ENCODE peak calls at places on chromosomes 16 and 17, in ten cellular contexts. One of them, this sample, is unnamed.
A peak's percentile ranks its signal among the peaks of the same experiment; 100 is the strongest.

GRCh38 chr17:51165680-51166197 is 472 bp upstream of the NME2 start:
- DNase-seq in GM23338: peak; percentile 50
- DNase-seq in ureter: no peak
- DNase-seq in HT1080: no peak
- DNase-seq in GDM1: no peak
- DNase-seq in fibroblast of lung: no peak
- DNase-seq in HCEC 1CT: peak; percentile 15
- DNase-seq in activated CD4-positive, CD25-positive, alpha-beta regulatory T cell treated with anti-CD3 and anti-CD28 coated beads, Interleukin-2, amount 50 U/mL, for 16 hours: no peak
- DNase-seq in activated T-helper 1 cell treated with Interleukin-2 at 50 U/mL for 16 hours: no peak
- DNase-seq in NCI-H2171 treated with DMSO at 0.1 percent for 48 hours: peak; percentile 86
- DNase-seq in this sample: no peak

GRCh38 chr17:17813055-17813724 is 23.6 kb downstream of the SREBF1 start:
- DNase-seq in HT1080: no peak
- DNase-seq in fibroblast of lung: no peak
- DNase-seq in GDM1: no peak
- DNase-seq in HCEC 1CT: no peak
- DNase-seq in ureter: no peak
- DNase-seq in NCI-H2171 treated with DMSO at 0.1 percent for 48 hours: no peak
- DNase-seq in activated T-helper 1 cell treated with Interleukin-2 at 50 U/mL for 16 hours: no peak
- DNase-seq in activated CD4-positive, CD25-positive, alpha-beta regulatory T cell treated with anti-CD3 and anti-CD28 coated beads, Interleukin-2, amount 50 U/mL, for 16 hours: no peak
- DNase-seq in GM23338: no peak
- DNase-seq in this sample: no peak

GRCh38 chr17:10162034-10162433 is 36.4 kb downstream of the GAS7 start:
- DNase-seq in HCEC 1CT: no peak
- DNase-seq in activated T-helper 1 cell treated with Interleukin-2 at 50 U/mL for 16 hours: no peak
- DNase-seq in GM23338: no peak
- DNase-seq in ureter: no peak
- DNase-seq in fibroblast of lung: no peak
- DNase-seq in activated CD4-positive, CD25-positive, alpha-beta regulatory T cell treated with anti-CD3 and anti-CD28 coated beads, Interleukin-2, amount 50 U/mL, for 16 hours: no peak
- DNase-seq in NCI-H2171 treated with DMSO at 0.1 percent for 48 hours: no peak
- DNase-seq in HT1080: no peak
- DNase-seq in GDM1: no peak
- DNase-seq in this sample: no peak

GRCh38 chr16:81080233-81080632 is 3.2 kb upstream of the C16orf46 start:
- DNase-seq in GM23338: no peak
- DNase-seq in GDM1: no peak
- DNase-seq in ureter: no peak
- DNase-seq in NCI-H2171 treated with DMSO at 0.1 percent for 48 hours: no peak
- DNase-seq in activated T-helper 1 cell treated with Interleukin-2 at 50 U/mL for 16 hours: no peak
- DNase-seq in fibroblast of lung: no peak
- DNase-seq in activated CD4-positive, CD25-positive, alpha-beta regulatory T cell treated with anti-CD3 and anti-CD28 coated beads, Interleukin-2, amount 50 U/mL, for 16 hours: no peak
- DNase-seq in HT1080: no peak
- DNase-seq in HCEC 1CT: no peak
- DNase-seq in this sample: no peak

GRCh38 chr17:80270836-80271235 is 10.2 kb downstream of the RNF213 start:
- DNase-seq in NCI-H2171 treated with DMSO at 0.1 percent for 48 hours: no peak
- DNase-seq in activated CD4-positive, CD25-positive, alpha-beta regulatory T cell treated with anti-CD3 and anti-CD28 coated beads, Interleukin-2, amount 50 U/mL, for 16 hours: no peak
- DNase-seq in HT1080: no peak
- DNase-seq in ureter: no peak
- DNase-seq in HCEC 1CT: no peak
- DNase-seq in fibroblast of lung: peak; percentile 21
- DNase-seq in GDM1: no peak
- DNase-seq in activated T-helper 1 cell treated with Interleukin-2 at 50 U/mL for 16 hours: no peak
- DNase-seq in GM23338: peak; percentile 89
- DNase-seq in this sample: peak; percentile 45

GRCh38 chr16:70696952-70697600 is 11.2 kb upstream of the MTSS2 start:
- DNase-seq in HT1080: no peak
- DNase-seq in GM23338: no peak
- DNase-seq in ureter: peak; percentile 90
- DNase-seq in NCI-H2171 treated with DMSO at 0.1 percent for 48 hours: no peak
- DNase-seq in GDM1: peak; percentile 57
- DNase-seq in activated CD4-positive, CD25-positive, alpha-beta regulatory T cell treated with anti-CD3 and anti-CD28 coated beads, Interleukin-2, amount 50 U/mL, for 16 hours: no peak
- DNase-seq in HCEC 1CT: no peak
- DNase-seq in activated T-helper 1 cell treated with Interleukin-2 at 50 U/mL for 16 hours: no peak
- DNase-seq in fibroblast of lung: no peak
- DNase-seq in this sample: no peak

GRCh38 chr17:34252138-34252889 is 2.8 kb upstream of the CCL2 start:
- DNase-seq in GDM1: peak; percentile 59
- DNase-seq in activated CD4-positive, CD25-positive, alpha-beta regulatory T cell treated with anti-CD3 and anti-CD28 coated beads, Interleukin-2, amount 50 U/mL, for 16 hours: no peak
- DNase-seq in NCI-H2171 treated with DMSO at 0.1 percent for 48 hours: no peak
- DNase-seq in activated T-helper 1 cell treated with Interleukin-2 at 50 U/mL for 16 hours: no peak
- DNase-seq in HCEC 1CT: peak; percentile 84
- DNase-seq in HT1080: peak; percentile 27
- DNase-seq in ureter: peak; percentile 93
- DNase-seq in fibroblast of lung: peak; percentile 80
- DNase-seq in GM23338: peak; percentile 22
- DNase-seq in this sample: no peak

GRCh38 chr17:12178644-12179330 is 158.1 kb downstream of the MAP2K4 start:
- DNase-seq in GDM1: no peak
- DNase-seq in activated CD4-positive, CD25-positive, alpha-beta regulatory T cell treated with anti-CD3 and anti-CD28 coated beads, Interleukin-2, amount 50 U/mL, for 16 hours: no peak
- DNase-seq in GM23338: no peak
- DNase-seq in activated T-helper 1 cell treated with Interleukin-2 at 50 U/mL for 16 hours: no peak
- DNase-seq in ureter: no peak
- DNase-seq in fibroblast of lung: no peak
- DNase-seq in NCI-H2171 treated with DMSO at 0.1 percent for 48 hours: no peak
- DNase-seq in HT1080: no peak
- DNase-seq in HCEC 1CT: no peak
- DNase-seq in this sample: no peak

GRCh38 chr17:34420254-34420766 is 57.3 kb upstream of the CCL1 start:
- DNase-seq in NCI-H2171 treated with DMSO at 0.1 percent for 48 hours: peak; percentile 81
- DNase-seq in ureter: peak; percentile 68
- DNase-seq in activated T-helper 1 cell treated with Interleukin-2 at 50 U/mL for 16 hours: peak; percentile 33
- DNase-seq in HT1080: peak; percentile 57
- DNase-seq in fibroblast of lung: peak; percentile 61
- DNase-seq in GDM1: peak; percentile 15
- DNase-seq in HCEC 1CT: peak; percentile 18
- DNase-seq in GM23338: peak; percentile 82
- DNase-seq in activated CD4-positive, CD25-positive, alpha-beta regulatory T cell treated with anti-CD3 and anti-CD28 coated beads, Interleukin-2, amount 50 U/mL, for 16 hours: peak; percentile 26
- DNase-seq in this sample: no peak

GRCh38 chr16:71426069-71426879 is 15.6 kb downstream of the TLE7 start:
- DNase-seq in GM23338: peak; percentile 95
- DNase-seq in activated CD4-positive, CD25-positive, alpha-beta regulatory T cell treated with anti-CD3 and anti-CD28 coated beads, Interleukin-2, amount 50 U/mL, for 16 hours: no peak
- DNase-seq in GDM1: no peak
- DNase-seq in HT1080: peak; percentile 98
- DNase-seq in NCI-H2171 treated with DMSO at 0.1 percent for 48 hours: peak; percentile 71
- DNase-seq in HCEC 1CT: peak; percentile 38
- DNase-seq in activated T-helper 1 cell treated with Interleukin-2 at 50 U/mL for 16 hours: no peak
- DNase-seq in ureter: no peak
- DNase-seq in fibroblast of lung: peak; percentile 84
- DNase-seq in this sample: peak; percentile 75

GRCh38 chr17:61846088-61846487 is 17.2 kb downstream of the BRIP1 start:
- DNase-seq in ureter: no peak
- DNase-seq in HCEC 1CT: no peak
- DNase-seq in activated T-helper 1 cell treated with Interleukin-2 at 50 U/mL for 16 hours: no peak
- DNase-seq in activated CD4-positive, CD25-positive, alpha-beta regulatory T cell treated with anti-CD3 and anti-CD28 coated beads, Interleukin-2, amount 50 U/mL, for 16 hours: no peak
- DNase-seq in GDM1: no peak
- DNase-seq in NCI-H2171 treated with DMSO at 0.1 percent for 48 hours: no peak
- DNase-seq in fibroblast of lung: no peak
- DNase-seq in HT1080: no peak
- DNase-seq in GM23338: no peak
- DNase-seq in this sample: no peak

GRCh38 chr17:48637323-48638260 is 11.4 kb upstream of the HOXB9 start:
- DNase-seq in activated CD4-positive, CD25-positive, alpha-beta regulatory T cell treated with anti-CD3 and anti-CD28 coated beads, Interleukin-2, amount 50 U/mL, for 16 hours: no peak
- DNase-seq in NCI-H2171 treated with DMSO at 0.1 percent for 48 hours: no peak
- DNase-seq in HT1080: peak; percentile 92
- DNase-seq in activated T-helper 1 cell treated with Interleukin-2 at 50 U/mL for 16 hours: no peak
- DNase-seq in fibroblast of lung: peak; percentile 72
- DNase-seq in HCEC 1CT: peak; percentile 94
- DNase-seq in GDM1: no peak
- DNase-seq in ureter: no peak
- DNase-seq in GM23338: peak; percentile 1
- DNase-seq in this sample: no peak

GRCh38 chr16:49854227-49855203 is 1.4 kb downstream of the ZNF423 start:
- DNase-seq in HCEC 1CT: no peak
- DNase-seq in ureter: no peak
- DNase-seq in GM23338: peak; percentile 74
- DNase-seq in activated CD4-positive, CD25-positive, alpha-beta regulatory T cell treated with anti-CD3 and anti-CD28 coated beads, Interleukin-2, amount 50 U/mL, for 16 hours: no peak
- DNase-seq in NCI-H2171 treated with DMSO at 0.1 percent for 48 hours: peak; percentile 44
- DNase-seq in activated T-helper 1 cell treated with Interleukin-2 at 50 U/mL for 16 hours: no peak
- DNase-seq in fibroblast of lung: no peak
- DNase-seq in HT1080: no peak
- DNase-seq in GDM1: no peak
- DNase-seq in this sample: no peak

GRCh38 chr16:13672196-13672595 is 247.8 kb upstream of the ERCC4 start:
- DNase-seq in GM23338: no peak
- DNase-seq in HT1080: no peak
- DNase-seq in ureter: no peak
- DNase-seq in fibroblast of lung: no peak
- DNase-seq in GDM1: no peak
- DNase-seq in HCEC 1CT: no peak
- DNase-seq in NCI-H2171 treated with DMSO at 0.1 percent for 48 hours: no peak
- DNase-seq in activated T-helper 1 cell treated with Interleukin-2 at 50 U/mL for 16 hours: no peak
- DNase-seq in activated CD4-positive, CD25-positive, alpha-beta regulatory T cell treated with anti-CD3 and anti-CD28 coated beads, Interleukin-2, amount 50 U/mL, for 16 hours: no peak
- DNase-seq in this sample: no peak

GRCh38 chr17:59365383-59365981 is 34.0 kb downstream of the YPEL2 start:
- DNase-seq in HCEC 1CT: no peak
- DNase-seq in ureter: no peak
- DNase-seq in NCI-H2171 treated with DMSO at 0.1 percent for 48 hours: peak; percentile 73
- DNase-seq in activated CD4-positive, CD25-positive, alpha-beta regulatory T cell treated with anti-CD3 and anti-CD28 coated beads, Interleukin-2, amount 50 U/mL, for 16 hours: no peak
- DNase-seq in GDM1: no peak
- DNase-seq in activated T-helper 1 cell treated with Interleukin-2 at 50 U/mL for 16 hours: no peak
- DNase-seq in fibroblast of lung: no peak
- DNase-seq in GM23338: no peak
- DNase-seq in HT1080: no peak
- DNase-seq in this sample: peak; percentile 72

GRCh38 chr17:40318835-40319332 is 9.9 kb downstream of the RARA start:
- DNase-seq in HCEC 1CT: no peak
- DNase-seq in HT1080: no peak
- DNase-seq in GM23338: no peak
- DNase-seq in fibroblast of lung: no peak
- DNase-seq in activated T-helper 1 cell treated with Interleukin-2 at 50 U/mL for 16 hours: no peak
- DNase-seq in activated CD4-positive, CD25-positive, alpha-beta regulatory T cell treated with anti-CD3 and anti-CD28 coated beads, Interleukin-2, amount 50 U/mL, for 16 hours: no peak
- DNase-seq in GDM1: no peak
- DNase-seq in ureter: peak; percentile 50
- DNase-seq in NCI-H2171 treated with DMSO at 0.1 percent for 48 hours: no peak
- DNase-seq in this sample: no peak

GRCh38 chr17:38439436-38439835 is 11.2 kb downstream of the ARHGAP23 start:
- DNase-seq in NCI-H2171 treated with DMSO at 0.1 percent for 48 hours: no peak
- DNase-seq in fibroblast of lung: no peak
- DNase-seq in ureter: no peak
- DNase-seq in HCEC 1CT: no peak
- DNase-seq in GDM1: no peak
- DNase-seq in GM23338: no peak
- DNase-seq in HT1080: no peak
- DNase-seq in activated CD4-positive, CD25-positive, alpha-beta regulatory T cell treated with anti-CD3 and anti-CD28 coated beads, Interleukin-2, amount 50 U/mL, for 16 hours: no peak
- DNase-seq in activated T-helper 1 cell treated with Interleukin-2 at 50 U/mL for 16 hours: no peak
- DNase-seq in this sample: no peak

GRCh38 chr16:22763655-22764054 is 50.3 kb upstream of the HS3ST2 start:
- DNase-seq in GM23338: no peak
- DNase-seq in activated CD4-positive, CD25-positive, alpha-beta regulatory T cell treated with anti-CD3 and anti-CD28 coated beads, Interleukin-2, amount 50 U/mL, for 16 hours: no peak
- DNase-seq in fibroblast of lung: no peak
- DNase-seq in activated T-helper 1 cell treated with Interleukin-2 at 50 U/mL for 16 hours: no peak
- DNase-seq in NCI-H2171 treated with DMSO at 0.1 percent for 48 hours: no peak
- DNase-seq in HT1080: no peak
- DNase-seq in ureter: no peak
- DNase-seq in HCEC 1CT: no peak
- DNase-seq in GDM1: no peak
- DNase-seq in this sample: no peak

GRCh38 chr16:24610421-24610765 is 71.0 kb downstream of the RBBP6 start:
- DNase-seq in fibroblast of lung: peak; percentile 28
- DNase-seq in GDM1: no peak
- DNase-seq in GM23338: peak; percentile 73
- DNase-seq in HT1080: no peak
- DNase-seq in activated CD4-positive, CD25-positive, alpha-beta regulatory T cell treated with anti-CD3 and anti-CD28 coated beads, Interleukin-2, amount 50 U/mL, for 16 hours: no peak
- DNase-seq in ureter: no peak
- DNase-seq in HCEC 1CT: peak; percentile 21
- DNase-seq in activated T-helper 1 cell treated with Interleukin-2 at 50 U/mL for 16 hours: no peak
- DNase-seq in NCI-H2171 treated with DMSO at 0.1 percent for 48 hours: no peak
- DNase-seq in this sample: peak; percentile 22

GRCh38 chr16:5446623-5447240 is 349.1 kb upstream of the EEF2KMT start:
- DNase-seq in fibroblast of lung: no peak
- DNase-seq in HT1080: no peak
- DNase-seq in HCEC 1CT: no peak
- DNase-seq in activated T-helper 1 cell treated with Interleukin-2 at 50 U/mL for 16 hours: no peak
- DNase-seq in activated CD4-positive, CD25-positive, alpha-beta regulatory T cell treated with anti-CD3 and anti-CD28 coated beads, Interleukin-2, amount 50 U/mL, for 16 hours: no peak
- DNase-seq in GDM1: no peak
- DNase-seq in ureter: no peak
- DNase-seq in GM23338: peak; percentile 34
- DNase-seq in NCI-H2171 treated with DMSO at 0.1 percent for 48 hours: no peak
- DNase-seq in this sample: no peak

GRCh38 chr17:43880420-43880991 is 26.8 kb downstream of the MPP2 start:
- DNase-seq in fibroblast of lung: peak; percentile 4
- DNase-seq in HT1080: peak; percentile 34
- DNase-seq in activated CD4-positive, CD25-positive, alpha-beta regulatory T cell treated with anti-CD3 and anti-CD28 coated beads, Interleukin-2, amount 50 U/mL, for 16 hours: peak; percentile 8
- DNase-seq in HCEC 1CT: peak; percentile 16
- DNase-seq in GM23338: peak; percentile 73
- DNase-seq in GDM1: no peak
- DNase-seq in NCI-H2171 treated with DMSO at 0.1 percent for 48 hours: no peak
- DNase-seq in activated T-helper 1 cell treated with Interleukin-2 at 50 U/mL for 16 hours: no peak
- DNase-seq in ureter: no peak
- DNase-seq in this sample: no peak

GRCh38 chr17:43330876-43331639 is 67.7 kb upstream of the ARL4D start:
- DNase-seq in HCEC 1CT: no peak
- DNase-seq in activated T-helper 1 cell treated with Interleukin-2 at 50 U/mL for 16 hours: no peak
- DNase-seq in fibroblast of lung: no peak
- DNase-seq in HT1080: no peak
- DNase-seq in GDM1: no peak
- DNase-seq in activated CD4-positive, CD25-positive, alpha-beta regulatory T cell treated with anti-CD3 and anti-CD28 coated beads, Interleukin-2, amount 50 U/mL, for 16 hours: no peak
- DNase-seq in ureter: no peak
- DNase-seq in NCI-H2171 treated with DMSO at 0.1 percent for 48 hours: no peak
- DNase-seq in GM23338: peak; percentile 41
- DNase-seq in this sample: no peak

This sample was measured in NCI-H526.